ENCODE peak calls at places on chromosomes 1 and 21, in six cellular contexts. A is bronchial epithelial cell; W is GM12865; S is esophagus squamous epithelium; V is CD8-positive, alpha-beta T cell; N is cardiac muscle cell. U is an unnamed sample.

GRCh38 chr1:184385863-184386262 is 966 bp upstream of the C1orf21 start:
- DNase-seq in A (no peak), W (no peak), S (no peak), V (no peak), N (no peak), U (no peak)

GRCh38 chr1:41500378-41500777 is 15.9 kb upstream of the EDN2 start:
- DNase-seq in A (peak), W (no peak), S (no peak), V (no peak), N (no peak), U (no peak)

GRCh38 chr1:18041107-18041506 is 66.5 kb upstream of the IGSF21 start:
- DNase-seq in A (no peak), W (peak), S (no peak), V (no peak), N (no peak), U (no peak)

GRCh38 chr21:32844653-32845443 is 73.3 kb upstream of the PAXBP1 start:
- DNase-seq in A (peak), W (no peak), S (no peak), V (no peak), N (peak), U (peak)

GRCh38 chr1:93566227-93566626 is 115.4 kb downstream of the BCAR3 start:
- DNase-seq in A (no peak), W (no peak), S (no peak), V (no peak), N (peak), U (no peak)

GRCh38 chr1:19661721-19662228 is 2.9 kb upstream of the HTR6 start:
- DNase-seq in A (peak), W (peak), S (no peak), V (no peak), N (peak), U (peak)

GRCh38 chr1:29196863-29197589 is 15.3 kb upstream of the SRSF4 start:
- DNase-seq in A (peak), W (no peak), S (no peak), V (no peak), N (no peak), U (peak)

GRCh38 chr1:235093685-235094592 is 34.7 kb downstream of the TOMM20 start:
- DNase-seq in A (peak), W (peak), S (no peak), V (peak), N (peak), U (peak)

GRCh38 chr1:35448344-35448801 is 108.8 kb downstream of the KIAA0319L start:
- DNase-seq in A (peak), W (no peak), S (no peak), V (no peak), N (peak), U (peak)

GRCh38 chr1:214514032-214514818 is 37.2 kb downstream of the PTPN14 start:
- DNase-seq in A (no peak), W (no peak), S (no peak), V (no peak), N (peak), U (peak)

GRCh38 chr1:78627321-78627720 is 7.1 kb downstream of the IFI44L start:
- DNase-seq in A (no peak), W (no peak), S (no peak), V (no peak), N (no peak), U (no peak)

GRCh38 chr1:185257947-185258203 is 59.2 kb downstream of the IVNS1ABP start:
- DNase-seq in A (peak), W (no peak), S (no peak), V (no peak), N (peak), U (no peak)

GRCh38 chr1:18951416-18951815 is 5.1 kb downstream of the IFFO2 start:
- DNase-seq in A (no peak), W (peak), S (no peak), V (no peak), N (no peak), U (no peak)

GRCh38 chr1:224644553-224645154 is 28.5 kb downstream of the CNIH3 start:
- DNase-seq in A (peak), W (peak), S (no peak), V (peak), N (peak), U (peak)

GRCh38 chr1:51756290-51756689 is 122.2 kb downstream of the NRDC start:
- DNase-seq in A (peak), W (no peak), S (no peak), V (no peak), N (no peak), U (no peak)

GRCh38 chr1:25873120-25873519 is 2.4 kb downstream of the PAQR7 start:
- DNase-seq in A (no peak), W (peak), S (no peak), V (no peak), N (no peak), U (no peak)

GRCh38 chr1:164767257-164768044 is 208.5 kb downstream of the PBX1 start:
- DNase-seq in A (peak), W (no peak), S (no peak), V (no peak), N (peak), U (peak)

GRCh38 chr21:44005071-44005470 is 7.0 kb upstream of the TRAPPC10 start:
- DNase-seq in A (no peak), W (no peak), S (no peak), V (no peak), N (no peak), U (no peak)

GRCh38 chr1:207077470-207078377 is 10.9 kb upstream of the C4BPB start:
- DNase-seq in A (peak), W (peak), S (no peak), V (peak), N (peak), U (peak)

GRCh38 chr1:63108226-63108625 is 214.1 kb upstream of the FOXD3 start:
- DNase-seq in A (no peak), W (no peak), S (no peak), V (no peak), N (peak), U (no peak)

GRCh38 chr1:3148171-3148570 is 79.2 kb downstream of the PRDM16 start:
- DNase-seq in A (no peak), W (no peak), S (no peak), V (no peak), N (no peak), U (no peak)

GRCh38 chr1:48627467-48627866 is 149.2 kb downstream of the BEND5 start:
- DNase-seq in A (no peak), W (no peak), S (no peak), V (no peak), N (no peak), U (no peak)

GRCh38 chr1:228348708-228349467 is 57.7 kb downstream of the TRIM11 start:
- DNase-seq in A (no peak), W (no peak), S (no peak), V (no peak), N (no peak), U (no peak)

GRCh38 chr21:30268608-30269197 is 14.0 kb downstream of the KRTAP24-1 start:
- DNase-seq in A (peak), W (peak), S (no peak), V (no peak), N (peak), U (no peak)

GRCh38 chr1:162846256-162847212 is 14.4 kb downstream of the CCDC190 start:
- DNase-seq in A (peak), W (no peak), S (no peak), V (no peak), N (no peak), U (peak)

GRCh38 chr1:208237241-208237640 is 6.9 kb downstream of the PLXNA2 start:
- DNase-seq in A (peak), W (no peak), S (no peak), V (no peak), N (peak), U (no peak)

GRCh38 chr1:208240698-208241355 is 3.4 kb downstream of the PLXNA2 start:
- DNase-seq in A (no peak), W (no peak), S (no peak), V (no peak), N (no peak), U (no peak)

GRCh38 chr1:208241541-208241940 is 2.6 kb downstream of the PLXNA2 start:
- DNase-seq in A (no peak), W (no peak), S (no peak), V (no peak), N (no peak), U (no peak)

GRCh38 chr1:208239518-208240381 is 4.4 kb downstream of the PLXNA2 start:
- DNase-seq in A (no peak), W (no peak), S (no peak), V (no peak), N (no peak), U (no peak)

GRCh38 chr1:208238710-208239517 is 5.3 kb downstream of the PLXNA2 start:
- DNase-seq in A (peak), W (peak), S (no peak), V (no peak), N (peak), U (peak)
- TF ChIP-seq CTCF in A (peak), W (peak), S (peak), V (peak), N (peak), U (peak)

DNA sequence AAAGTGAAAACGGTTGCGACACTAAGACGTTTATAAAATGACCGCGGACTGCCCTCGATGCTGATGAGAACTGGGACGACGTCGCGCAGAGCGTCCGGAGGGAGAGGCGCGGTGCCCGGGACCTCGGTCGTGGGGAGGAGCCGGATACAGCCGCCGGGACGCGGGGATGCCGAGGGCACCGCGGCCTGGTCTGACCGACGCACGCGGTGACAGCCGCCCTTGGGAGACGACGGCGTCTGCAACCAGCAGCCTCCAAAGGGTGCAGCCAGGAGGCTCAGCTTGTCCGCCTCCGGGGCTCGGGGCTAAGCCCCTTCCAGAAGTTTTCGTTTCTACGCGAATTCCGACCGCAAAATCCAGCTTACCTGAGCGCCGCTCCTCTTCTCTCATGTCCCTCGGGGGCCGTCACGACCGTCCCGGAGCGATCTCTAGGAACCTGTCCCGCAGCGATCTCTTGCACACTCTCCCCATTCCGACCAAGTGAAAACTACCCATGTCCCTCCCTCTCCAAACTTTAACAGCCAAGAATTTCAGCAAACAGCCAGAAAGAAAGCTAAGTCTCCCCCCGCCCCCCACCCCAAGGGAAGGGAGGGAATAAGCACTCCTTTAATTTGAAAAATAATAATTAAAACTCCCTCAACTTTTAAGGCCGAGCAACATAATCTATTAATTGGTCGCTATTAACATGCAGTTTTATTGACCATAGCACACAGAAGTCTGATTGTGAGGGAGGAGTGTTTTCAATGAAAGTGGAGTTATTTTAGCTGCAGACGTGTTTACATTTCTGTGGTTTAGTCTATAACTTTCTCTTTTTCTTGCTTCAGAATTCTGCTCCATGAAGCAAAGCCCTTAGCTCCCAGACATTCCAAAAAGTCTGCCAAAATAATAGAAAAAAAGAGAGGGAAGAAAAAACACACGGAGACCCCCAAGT is 144.2 kb upstream of the ETS2 start:
- DNase-seq in A (no peak), W (no peak), S (no peak), V (no peak), N (peak), U (peak)
- H3K4me3 ChIP-seq in A (peak), W (no peak), S (peak), V (no peak), N (peak), U (peak)

GRCh38 chr21:37366488-37367300 is at the start of gene DYRK1A:
- DNase-seq in A (peak), W (peak), S (peak), V (peak), N (peak), U (peak)
- TF ChIP-seq CTCF in A (peak), W (no peak), S (no peak), V (no peak), N (no peak), U (no peak)

DNA sequence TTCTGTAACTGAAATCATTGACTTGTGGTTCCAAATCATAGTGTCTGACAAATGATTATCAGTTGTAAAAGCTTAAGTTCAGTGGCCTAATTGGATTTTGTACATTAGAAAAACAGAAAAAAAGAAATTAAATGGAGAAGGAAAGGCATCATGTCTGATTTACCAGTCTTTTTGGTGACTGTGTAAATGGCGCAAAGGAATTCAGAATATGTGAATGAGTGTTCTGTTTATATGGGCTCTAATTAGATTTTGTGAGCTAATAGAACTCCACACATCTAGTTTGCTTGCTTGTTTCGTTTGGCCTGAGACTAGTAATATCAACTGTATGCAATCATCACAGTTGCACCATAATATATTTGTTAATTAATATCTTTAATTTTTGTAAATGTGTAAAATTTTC is 151.7 kb downstream of the PLA2G4A start:
- DNase-seq in A (no peak), W (no peak), S (no peak), V (no peak), N (no peak), U (no peak)
- H3K4me3 ChIP-seq in A (no peak), W (no peak), S (no peak), V (no peak), N (no peak), U (no peak)

GRCh38 chr1:219304227-219305226 is 130.8 kb downstream of the LYPLAL1 start:
- DNase-seq in A (peak), W (no peak), S (no peak), V (no peak), N (peak), U (no peak)
- TF ChIP-seq CTCF in A (peak), W (no peak), S (no peak), V (no peak), N (no peak), U (no peak)

DNA sequence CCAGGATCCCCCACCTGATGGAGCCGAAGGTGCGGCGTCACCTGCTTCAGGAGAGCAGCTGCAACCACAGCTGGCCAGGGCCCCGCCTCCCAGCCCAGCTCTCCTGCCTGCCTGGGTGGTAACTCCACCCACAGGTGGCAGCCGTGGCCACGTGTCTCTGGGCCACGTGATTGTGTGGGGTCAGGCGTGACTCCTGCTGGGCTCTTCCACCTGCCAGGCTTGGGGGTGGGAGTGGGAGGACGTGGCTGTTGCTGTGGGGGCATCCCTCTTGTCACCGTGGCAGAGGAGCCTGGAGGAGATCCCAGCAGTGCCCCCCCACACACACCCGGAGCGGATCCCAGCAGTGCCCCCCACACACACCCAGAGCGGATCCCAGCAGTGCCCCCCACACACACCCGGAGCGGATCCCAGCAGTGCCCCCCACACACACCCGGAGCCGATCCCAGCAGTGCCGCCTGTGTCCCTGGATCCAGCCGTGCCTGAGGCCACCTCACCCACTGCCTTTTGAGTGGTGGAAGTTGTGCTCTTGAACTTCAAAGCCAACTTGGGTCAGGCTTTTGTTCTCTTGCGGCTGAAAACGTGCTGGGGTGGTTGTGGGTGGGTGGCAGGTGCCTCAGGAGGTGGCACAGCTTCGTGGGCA is 32.2 kb downstream of the POFUT2 start:
- DNase-seq in A (peak), W (peak), S (no peak), V (no peak), N (no peak), U (no peak)
- H3K4me3 ChIP-seq in A (no peak), W (no peak), S (no peak), V (no peak), N (no peak), U (no peak)

DNA sequence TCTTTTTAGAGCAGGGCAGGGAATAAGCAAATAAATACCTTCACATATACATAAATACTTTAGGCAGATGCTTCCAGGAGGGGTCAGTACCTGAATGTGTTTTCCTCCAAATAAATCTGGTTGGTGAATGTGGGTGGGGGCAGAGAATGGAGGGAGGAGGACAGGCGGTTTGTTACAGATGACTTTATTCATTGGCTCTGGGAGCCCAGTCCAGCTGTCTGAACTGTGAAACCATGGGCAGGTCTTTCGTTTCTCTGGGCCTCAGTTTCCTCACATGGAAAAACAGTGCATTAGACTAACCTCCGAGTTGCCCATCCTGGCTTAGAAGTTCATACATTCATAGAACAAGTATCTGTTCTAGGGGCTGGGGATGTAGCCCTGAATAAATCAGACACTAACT is 124.6 kb downstream of the IER5 start:
- DNase-seq in A (no peak), W (no peak), S (no peak), V (no peak), N (no peak), U (no peak)
- TF ChIP-seq CTCF in A (no peak), W (no peak), S (no peak), V (no peak), N (no peak), U (no peak)

DNA sequence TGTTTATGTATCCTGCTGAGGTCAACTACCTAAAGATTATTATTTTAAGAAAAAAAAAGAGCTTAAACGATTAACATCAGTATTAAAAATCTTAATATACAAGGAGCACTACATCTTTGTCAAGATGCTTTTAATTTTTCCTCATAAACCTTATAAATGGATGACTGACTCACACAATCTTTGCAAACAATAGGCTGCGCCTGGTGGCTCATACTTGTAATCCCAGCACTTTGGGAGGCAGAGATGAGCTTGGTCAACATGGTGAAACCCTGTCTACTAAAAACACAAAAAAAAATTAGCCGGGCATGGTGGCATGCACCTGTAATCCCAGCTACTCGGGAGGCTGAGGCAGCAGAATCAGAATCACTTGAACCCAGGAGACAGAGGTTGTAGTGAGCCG is 1.7 kb downstream of the KHDC4 start:
- DNase-seq in A (peak), W (no peak), S (no peak), V (no peak), N (no peak), U (no peak)
- H3K4me3 ChIP-seq in A (no peak), W (peak), S (peak), V (no peak), N (peak), U (peak)

U was measured in fibroblast of villous mesenchyme.